ENCODE peak calls at places on chromosomes 3 and 15, in eight cellular contexts. F is central memory CD4-positive, alpha-beta T cell; O is HEK293T; H is choroid plexus epithelial cell; L is NCI-H460; D is astrocyte of the spinal cord; B is fibroblast of villous mesenchyme; T is small intestine. J is an unnamed sample.

GRCh38 chr3:143885803-143886427 is 37.6 kb upstream of the SLC9A9 start:
- DNase-seq in F (peak), O (peak), H (peak), L (peak), D (peak), B (peak), T (peak), J (peak)

GRCh38 chr3:135966349-135966695 is 794 bp downstream of the PPP2R3A start:
- DNase-seq in F (no peak), O (peak), H (peak), L (no peak), D (peak), B (peak), T (no peak), J (peak)

GRCh38 chr3:107347717-107348116 is 29.5 kb upstream of the CCDC54 start:
- DNase-seq in F (no peak), O (no peak), H (no peak), L (no peak), D (no peak), B (peak), T (peak), J (no peak)

GRCh38 chr3:157836022-157836421 is 270.2 kb downstream of the SHOX2 start:
- DNase-seq in F (no peak), O (no peak), H (no peak), L (no peak), D (no peak), B (no peak), T (no peak), J (no peak)

GRCh38 chr3:39255503-39256325 is 24.1 kb downstream of the CX3CR1 start:
- DNase-seq in F (no peak), O (no peak), H (no peak), L (no peak), D (no peak), B (no peak), T (no peak), J (no peak)

GRCh38 chr3:10352146-10352911 is 31.4 kb upstream of the SEC13 start:
- DNase-seq in F (no peak), O (peak), H (peak), L (no peak), D (peak), B (peak), T (no peak), J (no peak)

GRCh38 chr3:49030331-49030730 is 1.1 kb upstream of the IMPDH2 start:
- DNase-seq in F (no peak), O (no peak), H (no peak), L (no peak), D (no peak), B (no peak), T (no peak), J (no peak)

GRCh38 chr15:67067161-67067853 is 1.9 kb downstream of the SMAD3 start:
- DNase-seq in F (peak), O (no peak), H (no peak), L (no peak), D (peak), B (peak), T (no peak), J (peak)

GRCh38 chr3:51778554-51778953 is 483 bp downstream of the IQCF6 start:
- DNase-seq in F (no peak), O (no peak), H (no peak), L (no peak), D (no peak), B (no peak), T (no peak), J (no peak)

GRCh38 chr3:52524752-52525661 is 8.7 kb downstream of the NT5DC2 start:
- DNase-seq in F (no peak), O (no peak), H (no peak), L (no peak), D (no peak), B (peak), T (no peak), J (no peak)

GRCh38 chr15:85749261-85750151 is 45.2 kb downstream of the KLHL25 start:
- DNase-seq in F (no peak), O (no peak), H (peak), L (no peak), D (no peak), B (no peak), T (no peak), J (no peak)

GRCh38 chr3:156536524-156537316 is 18.2 kb downstream of the SSR3 start:
- DNase-seq in F (no peak), O (no peak), H (peak), L (no peak), D (peak), B (no peak), T (no peak), J (no peak)

GRCh38 chr3:46163551-46163981 is 44.5 kb downstream of the CCR1 start:
- DNase-seq in F (no peak), O (no peak), H (peak), L (peak), D (no peak), B (peak), T (no peak), J (peak)

J was measured in HT-29.